ENCODE peak calls at places on chromosome 18, in ten cellular contexts. U, M, P, O, X, G, D, T, V and E are unnamed samples. For H3K27me3, the result is how much of the 10 kb centered on the place peaks cover.

GRCh38 chr18:62198259-62198658 is 11.2 kb downstream of the RELCH start:
- DNase-seq in U (no peak), M (no peak), P (no peak), O (no peak), X (no peak), G (no peak), D (no peak), T (no peak), V (no peak), E (no peak)

GRCh38 chr18:3593904-3594759 is 144.2 kb downstream of the TGIF1 start:
- DNase-seq in U (peak), M (peak), P (peak), O (peak), X (peak), G (peak), D (no peak), T (peak), V (peak), E (peak)

GRCh38 chr18:9337875-9338274 is 3.3 kb downstream of the TWSG1 start:
- DNase-seq in U (no peak), M (no peak), P (no peak), O (no peak), X (peak), G (no peak), D (peak), T (no peak), V (no peak), E (no peak)

GRCh38 chr18:64330161-64330560 is 181.3 kb upstream of the LINC00305 start:
- DNase-seq in U (no peak), M (no peak), P (no peak), O (no peak), X (peak), G (no peak), D (no peak), T (no peak), V (no peak), E (no peak)

GRCh38 chr18:38693085-38693484 is 1127.5 kb upstream of the CELF4 start:
- DNase-seq in U (no peak), M (no peak), P (no peak), O (no peak), X (no peak), G (no peak), D (no peak), T (no peak), V (no peak), E (no peak)

GRCh38 chr18:23652232-23652631 is 10.5 kb downstream of the ANKRD29 start:
- DNase-seq in U (no peak), M (no peak), P (no peak), O (no peak), X (no peak), G (no peak), D (no peak), T (no peak), V (no peak), E (no peak)

GRCh38 chr18:74626311-74626874 is 28.7 kb downstream of the ZNF407 start:
- DNase-seq in U (no peak), M (no peak), P (no peak), O (no peak), X (no peak), G (no peak), D (peak), T (no peak), V (no peak), E (no peak)

GRCh38 chr18:23779696-23780303 is 90.5 kb downstream of the LAMA3 start:
- DNase-seq in U (no peak), M (no peak), P (no peak), O (no peak), X (no peak), G (no peak), D (no peak), T (no peak), V (no peak), E (no peak)

GRCh38 chr18:46712406-46712805 is 44.4 kb downstream of the ST8SIA5 start:
- DNase-seq in U (no peak), M (no peak), P (peak), O (no peak), X (peak), G (no peak), D (peak), T (no peak), V (no peak), E (no peak)

GRCh38 chr18:7647500-7647899 is 80.4 kb downstream of the PTPRM start:
- DNase-seq in U (no peak), M (no peak), P (no peak), O (no peak), X (no peak), G (no peak), D (no peak), T (no peak), V (no peak), E (no peak)

GRCh38 chr18:2923464-2923863 is 76.7 kb downstream of the EMILIN2 start:
- DNase-seq in U (no peak), M (no peak), P (no peak), O (no peak), X (peak), G (no peak), D (no peak), T (no peak), V (no peak), E (no peak)

GRCh38 chr18:56166914-56167313 is 471.5 kb downstream of the TXNL1 start:
- DNase-seq in U (no peak), M (no peak), P (no peak), O (no peak), X (no peak), G (no peak), D (no peak), T (no peak), V (no peak), E (no peak)

GRCh38 chr18:39681061-39681460 is 2115.5 kb upstream of the CELF4 start:
- DNase-seq in U (no peak), M (no peak), P (no peak), O (no peak), X (no peak), G (no peak), D (no peak), T (no peak), V (no peak), E (peak)

GRCh38 chr18:33606621-33607020 is 28.6 kb downstream of the ASXL3 start:
- DNase-seq in U (no peak), M (no peak), P (no peak), O (no peak), X (no peak), G (no peak), D (no peak), T (no peak), V (no peak), E (no peak)

GRCh38 chr18:38972571-38972970 is 1407.0 kb upstream of the CELF4 start:
- DNase-seq in U (no peak), M (no peak), P (no peak), O (no peak), X (no peak), G (no peak), D (no peak), T (no peak), V (no peak), E (no peak)

GRCh38 chr18:38241216-38241615 is 675.6 kb upstream of the CELF4 start:
- DNase-seq in U (no peak), M (no peak), P (no peak), O (no peak), X (no peak), G (no peak), D (no peak), T (no peak), V (no peak), E (no peak)

GRCh38 chr18:79496237-79496977 is 100.7 kb downstream of the NFATC1 start:
- DNase-seq in U (no peak), M (no peak), P (no peak), O (no peak), X (no peak), G (peak), D (peak), T (no peak), V (no peak), E (no peak)

GRCh38 chr18:32122039-32122438 is 30.4 kb downstream of the RNF138 start:
- DNase-seq in U (no peak), M (no peak), P (no peak), O (no peak), X (no peak), G (no peak), D (no peak), T (no peak), V (no peak), E (no peak)

GRCh38 chr18:77207540-77207939 is 42.1 kb upstream of the GALR1 start:
- DNase-seq in U (peak), M (peak), P (peak), O (peak), X (peak), G (no peak), D (peak), T (no peak), V (peak), E (peak)

GRCh38 chr18:79429381-79429780 is 33.7 kb downstream of the NFATC1 start:
- DNase-seq in U (no peak), M (no peak), P (no peak), O (no peak), X (no peak), G (no peak), D (no peak), T (no peak), V (no peak), E (no peak)

GRCh38 chr18:11906181-11906580 is 1.9 kb downstream of the MPPE1 start:
- DNase-seq in U (no peak), M (no peak), P (no peak), O (no peak), X (no peak), G (no peak), D (no peak), T (no peak), V (no peak), E (no peak)

GRCh38 chr18:22552899-22553460 is 135.3 kb upstream of the CTAGE1 start:
- DNase-seq in U (no peak), M (no peak), P (no peak), O (no peak), X (peak), G (no peak), D (no peak), T (no peak), V (no peak), E (no peak)

GRCh38 chr18:22550366-22550765 is 132.7 kb upstream of the CTAGE1 start:
- DNase-seq in U (no peak), M (no peak), P (no peak), O (no peak), X (no peak), G (no peak), D (no peak), T (no peak), V (no peak), E (no peak)

GRCh38 chr18:22552254-22552653 is 134.5 kb upstream of the CTAGE1 start:
- DNase-seq in U (no peak), M (no peak), P (no peak), O (no peak), X (no peak), G (no peak), D (no peak), T (no peak), V (no peak), E (no peak)

GRCh38 chr18:22550861-22551260 is 133.1 kb upstream of the CTAGE1 start:
- DNase-seq in U (no peak), M (no peak), P (no peak), O (no peak), X (no peak), G (no peak), D (no peak), T (no peak), V (no peak), E (no peak)

DNA sequence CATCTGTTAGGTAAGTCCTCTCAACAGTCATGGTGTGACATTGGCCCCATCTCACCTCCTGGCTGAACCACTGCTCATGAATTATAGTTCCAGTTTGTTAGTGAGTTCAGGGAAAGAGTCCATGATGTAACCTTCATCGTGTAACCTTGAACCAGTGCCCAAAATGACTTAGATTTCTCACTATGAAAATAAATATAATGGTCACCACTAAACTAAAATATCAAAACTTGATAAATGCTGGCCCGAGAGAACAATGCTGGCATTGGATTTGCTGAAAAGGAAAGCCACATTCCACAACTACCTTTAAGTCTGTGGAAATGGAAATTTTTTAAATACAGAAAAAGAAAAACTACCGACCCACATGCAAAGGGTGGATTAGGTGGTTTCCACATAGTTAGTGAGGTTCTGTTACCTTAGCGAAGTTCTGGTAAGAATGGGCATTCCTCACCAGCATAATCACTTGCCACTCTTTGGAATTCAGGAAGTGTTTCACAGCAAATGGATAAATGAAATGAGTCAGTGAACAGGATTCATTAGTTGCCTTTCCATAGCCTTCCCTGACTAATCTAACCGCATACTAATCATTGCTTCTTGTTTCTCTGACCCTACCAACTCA is 133.9 kb upstream of the CTAGE1 start:
- DNase-seq in U (peak), M (peak), P (no peak), O (no peak), X (peak), G (no peak), D (no peak), T (peak), V (no peak), E (no peak)
- H3K27ac ChIP-seq in U (peak), M (no peak), P (no peak), O (no peak), X (peak), G (no peak), D (peak), T (peak), V (no peak), E (no peak)

GRCh38 chr18:48105317-48105716 is 174.9 kb upstream of the SMAD2 start:
- DNase-seq in U (no peak), M (no peak), P (no peak), O (no peak), X (no peak), G (no peak), D (no peak), T (no peak), V (no peak), E (no peak)
- TF ChIP-seq CTCF in U (no peak), M (no peak), P (no peak), O (no peak), X (no peak), G (peak), D (peak), T (peak), V (no peak), E (no peak)

GRCh38 chr18:68267583-68267982 is 447.3 kb downstream of the TMX3 start:
- DNase-seq in U (no peak), M (peak), P (no peak), O (no peak), X (no peak), G (no peak), D (no peak), T (peak), V (no peak), E (no peak)

GRCh38 chr18:68275616-68276015 is 439.3 kb downstream of the TMX3 start:
- DNase-seq in U (no peak), M (peak), P (no peak), O (no peak), X (peak), G (no peak), D (peak), T (no peak), V (no peak), E (no peak)

DNA sequence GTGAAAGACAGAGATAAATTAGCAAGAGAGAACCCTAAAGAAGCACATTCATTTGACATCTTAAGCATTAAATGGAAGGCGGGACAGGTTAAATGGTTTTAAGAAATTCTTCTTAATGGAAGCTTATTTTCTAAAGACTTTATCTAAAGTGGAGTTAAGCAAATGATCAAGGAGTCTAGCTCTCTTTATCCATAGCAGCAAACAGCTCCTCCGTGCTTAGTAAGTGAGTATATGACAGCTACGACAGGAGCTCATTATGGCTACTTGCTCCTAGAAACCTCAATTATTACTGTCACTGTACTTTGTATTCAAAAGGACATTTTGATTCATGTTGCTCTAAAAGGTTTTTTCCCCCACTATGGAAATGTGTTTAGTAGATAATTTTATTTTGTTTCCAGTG is 444.9 kb downstream of the TMX3 start:
- DNase-seq in U (no peak), M (no peak), P (no peak), O (no peak), X (no peak), G (no peak), D (no peak), T (no peak), V (no peak), E (no peak)
- H3K27me3 ChIP-seq in U (under half), M (under half), P (under half), O (under half), X (under half), G (under half), D (under half), T (under half), V (under half), E (under half)

DNA sequence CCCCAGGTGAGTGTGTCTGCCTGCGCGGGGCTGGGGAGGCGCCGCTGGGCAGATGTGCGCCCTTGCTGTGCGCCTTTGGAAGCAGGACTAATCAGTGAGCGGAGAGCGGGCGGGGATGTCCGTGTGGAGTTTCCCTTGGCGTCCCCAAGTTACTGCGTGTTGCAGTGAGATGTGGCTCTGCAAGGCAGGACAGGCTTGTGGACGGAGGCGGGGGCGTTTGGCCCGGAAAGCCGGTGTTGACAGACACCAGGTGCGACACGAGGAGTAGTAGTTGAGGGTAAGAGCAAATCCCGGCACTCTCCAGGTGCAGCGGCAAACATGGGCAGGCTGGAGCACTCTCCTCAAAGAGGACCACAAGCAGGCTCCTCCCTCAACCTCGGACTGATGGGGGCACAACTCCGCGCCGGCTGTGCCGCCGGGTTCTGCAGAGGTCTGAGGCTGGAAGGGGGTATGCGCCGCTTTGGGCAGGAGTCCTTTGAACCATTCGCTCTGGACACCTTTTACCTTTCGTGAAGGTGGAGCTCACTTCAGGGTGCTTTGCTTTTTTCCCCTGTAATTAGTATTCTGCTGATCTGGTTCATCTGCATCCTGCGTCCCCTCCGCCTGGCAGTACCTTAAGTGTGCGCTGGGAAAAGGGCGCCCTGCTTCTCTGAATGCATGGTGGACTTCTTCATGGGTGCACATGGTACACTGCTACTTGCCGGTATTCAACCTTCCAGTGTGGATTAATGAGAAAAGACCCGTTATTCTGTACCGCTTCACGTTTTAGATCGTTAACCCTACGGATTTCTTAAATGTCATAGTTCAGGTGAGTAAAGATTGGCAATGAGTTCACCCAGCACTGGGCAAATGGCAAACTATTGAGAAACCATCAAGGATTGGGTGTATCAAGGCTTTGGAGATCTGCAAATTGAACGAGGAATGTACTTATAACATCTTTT is 603 bp downstream of the CDH7 start:
- DNase-seq in U (no peak), M (no peak), P (no peak), O (no peak), X (no peak), G (peak), D (peak), T (no peak), V (no peak), E (no peak)
- H3K27ac ChIP-seq in U (no peak), M (no peak), P (no peak), O (no peak), X (no peak), G (no peak), D (no peak), T (no peak), V (no peak), E (no peak)